ENCODE peak calls at places on chromosomes 12 and 14, in four cellular contexts. R is progenitor cell of endocrine pancreas, I is suprapubic skin, C is HFF-Myc. Z is an unnamed sample.

GRCh38 chr14:92461891-92462290 is 51.7 kb upstream of the RIN3 start:
- DNase-seq in R (no peak), I (no peak), C (no peak), Z (no peak)

GRCh38 chr14:64109821-64110554 is 184.2 kb downstream of the ESR2 start:
- DNase-seq in C (no peak), R (no peak), I (no peak), Z (no peak)

GRCh38 chr12:53695148-53696138 is 19.6 kb upstream of the ATP5MC2 start:
- DNase-seq in R (peak), C (no peak), I (no peak), Z (no peak)

GRCh38 chr14:21634840-21635239 is at the start of gene OR10G2:
- DNase-seq in R (no peak), I (no peak), C (no peak), Z (no peak)

GRCh38 chr12:88052686-88053085 is 23.5 kb upstream of the C12orf50 start:
- DNase-seq in C (no peak), I (no peak), R (no peak), Z (no peak)

GRCh38 chr14:86942939-86943338 is 1050.0 kb downstream of the GALC start:
- DNase-seq in C (no peak), R (no peak), I (no peak), Z (no peak)

GRCh38 chr12:2794261-2794735 is 472 bp upstream of the FKBP4 start:
- DNase-seq in I (no peak), R (peak), C (no peak), Z (no peak)

GRCh38 chr12:52045794-52046199 is 5.4 kb upstream of the NR4A1 start:
- DNase-seq in R (no peak), C (no peak), I (no peak), Z (no peak)

GRCh38 chr14:60215127-60215444 is 33.9 kb upstream of the PPM1A start:
- DNase-seq in R (no peak), I (no peak), C (no peak), Z (no peak)

GRCh38 chr14:75147423-75148071 is 20.7 kb upstream of the NEK9 start:
- DNase-seq in I (peak), R (peak), C (no peak), Z (peak)

GRCh38 chr12:67572492-67572891 is 76.1 kb upstream of the DYRK2 start:
- DNase-seq in C (no peak), R (no peak), I (no peak), Z (no peak)

GRCh38 chr12:130339946-130340345 is 2.3 kb downstream of the PIWIL1 start:
- DNase-seq in C (no peak), R (no peak), I (no peak), Z (no peak)

GRCh38 chr12:89108265-89108664 is 244.0 kb downstream of the DUSP6 start:
- DNase-seq in I (no peak), R (no peak), C (no peak), Z (no peak)

GRCh38 chr12:97941686-97942354 is 479.2 kb downstream of the RMST start:
- DNase-seq in I (no peak), C (no peak), R (no peak), Z (no peak)

GRCh38 chr14:99055019-99055418 is 217.0 kb downstream of the BCL11B start:
- DNase-seq in C (no peak), I (no peak), R (no peak), Z (no peak)

GRCh38 chr12:104576980-104577925 is 120.5 kb downstream of the CHST11 start:
- DNase-seq in R (no peak), I (no peak), C (no peak), Z (no peak)

GRCh38 chr12:97097734-97098133 is 190.7 kb downstream of the NEDD1 start:
- DNase-seq in C (no peak), R (no peak), I (no peak), Z (no peak)

GRCh38 chr14:31968107-31968810 is 108.8 kb upstream of the ARHGAP5 start:
- DNase-seq in C (no peak), R (no peak), I (no peak), Z (no peak)

GRCh38 chr12:122732170-122732569 is 1.5 kb upstream of the HCAR1 start:
- DNase-seq in R (no peak), C (no peak), I (no peak), Z (no peak)

GRCh38 chr12:124411291-124411878 is 116.5 kb downstream of the RFLNA start:
- DNase-seq in I (peak), C (no peak), R (no peak), Z (no peak)

GRCh38 chr12:110079477-110080400 is 31.4 kb upstream of the C12orf76 start:
- DNase-seq in I (no peak), R (no peak), C (no peak), Z (no peak)

GRCh38 chr12:125159687-125160086 is 94.5 kb downstream of the AACS start:
- DNase-seq in C (no peak), I (no peak), R (no peak), Z (no peak)

GRCh38 chr14:106556665-106557289 is 1030.4 kb downstream of the TMEM121 start:
- DNase-seq in I (no peak), C (no peak), R (no peak), Z (peak)

GRCh38 chr14:104112113-104112505 is 26.3 kb upstream of the KIF26A start:
- DNase-seq in I (peak), C (no peak), R (no peak), Z (no peak)

GRCh38 chr14:20631023-20631820 is 10.3 kb downstream of the OR6S1 start:
- DNase-seq in C (no peak), I (no peak), R (no peak), Z (no peak)

GRCh38 chr12:84913151-84913550 is 552 bp upstream of the SLC6A15 start:
- DNase-seq in C (no peak), I (no peak), R (no peak), Z (no peak)

GRCh38 chr14:105570482-105570881 is 44.1 kb downstream of the TMEM121 start:
- DNase-seq in I (no peak), C (no peak), R (no peak), Z (no peak)

GRCh38 chr14:80223696-80224465 is 12.6 kb upstream of the DIO2 start:
- DNase-seq in I (no peak), R (no peak), C (no peak), Z (no peak)

GRCh38 chr14:83255015-83255726 is 1721.5 kb upstream of the SEL1L start:
- DNase-seq in I (no peak), R (no peak), C (no peak), Z (no peak)

GRCh38 chr12:71945883-71946282 is 7.2 kb downstream of the TPH2 start:
- DNase-seq in C (no peak), R (no peak), I (no peak), Z (no peak)

GRCh38 chr14:102779574-102780315 is 2.5 kb downstream of the TRAF3 start:
- DNase-seq in R (no peak), C (no peak), I (no peak), Z (no peak)

GRCh38 chr14:48398675-48399282 is 723.4 kb upstream of the MDGA2 start:
- DNase-seq in C (peak), I (no peak), R (no peak), Z (no peak)

GRCh38 chr12:50186667-50187066 is 19.5 kb upstream of the CERS5 start:
- DNase-seq in C (no peak), I (no peak), R (no peak), Z (no peak)

GRCh38 chr12:126588586-126589249 is 1523.5 kb downstream of the AACS start:
- DNase-seq in C (no peak), I (no peak), R (no peak), Z (no peak)

GRCh38 chr12:105214670-105215375 is 21.2 kb downstream of the APPL2 start:
- DNase-seq in I (no peak), R (no peak), C (no peak), Z (no peak)

GRCh38 chr12:16100206-16100605 is 177.3 kb downstream of the SLC15A5 start:
- DNase-seq in C (no peak), R (no peak), I (no peak), Z (no peak)

DNA sequence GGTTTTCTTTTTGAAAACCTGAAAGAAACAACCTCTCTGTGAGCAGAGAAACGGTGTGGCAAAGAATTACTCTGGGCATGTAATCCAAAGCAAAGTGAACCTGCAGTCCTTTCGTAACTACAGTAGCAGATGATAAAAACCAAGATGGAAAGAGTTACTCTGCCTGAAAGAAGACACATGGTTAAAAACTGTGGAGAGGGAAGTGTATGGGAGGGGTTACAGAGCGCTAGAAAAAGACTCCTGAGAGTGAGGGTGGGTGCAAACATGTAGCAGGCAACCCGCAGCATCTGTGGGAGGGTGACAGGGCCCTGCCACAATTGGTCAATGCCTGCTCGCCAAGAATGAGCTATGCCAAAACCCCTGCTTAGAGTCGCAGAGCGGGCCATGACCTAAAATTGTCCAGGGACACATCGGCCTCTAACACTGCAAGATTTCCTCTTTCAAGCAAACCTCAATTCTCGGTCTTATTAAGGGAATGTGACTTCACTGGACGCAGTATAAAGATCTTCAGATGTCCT is 753 bp downstream of the PRKAG1 start:
- DNase-seq in C (no peak), R (no peak), I (peak), Z (no peak)
- TF ChIP-seq CTCF in C (no peak), R (no peak), I (no peak), Z (no peak)

GRCh38 chr12:108063192-108063591 is 65.9 kb upstream of the WSCD2 start:
- DNase-seq in R (no peak), C (no peak), I (no peak), Z (no peak)
- TF ChIP-seq CTCF in R (peak), C (peak), I (no peak), Z (no peak)

GRCh38 chr14:26730929-26731618 is 133.2 kb upstream of the NOVA1 start:
- DNase-seq in C (no peak), I (no peak), R (peak), Z (no peak)
- TF ChIP-seq CTCF in C (peak), I (no peak), R (peak), Z (no peak)

DNA sequence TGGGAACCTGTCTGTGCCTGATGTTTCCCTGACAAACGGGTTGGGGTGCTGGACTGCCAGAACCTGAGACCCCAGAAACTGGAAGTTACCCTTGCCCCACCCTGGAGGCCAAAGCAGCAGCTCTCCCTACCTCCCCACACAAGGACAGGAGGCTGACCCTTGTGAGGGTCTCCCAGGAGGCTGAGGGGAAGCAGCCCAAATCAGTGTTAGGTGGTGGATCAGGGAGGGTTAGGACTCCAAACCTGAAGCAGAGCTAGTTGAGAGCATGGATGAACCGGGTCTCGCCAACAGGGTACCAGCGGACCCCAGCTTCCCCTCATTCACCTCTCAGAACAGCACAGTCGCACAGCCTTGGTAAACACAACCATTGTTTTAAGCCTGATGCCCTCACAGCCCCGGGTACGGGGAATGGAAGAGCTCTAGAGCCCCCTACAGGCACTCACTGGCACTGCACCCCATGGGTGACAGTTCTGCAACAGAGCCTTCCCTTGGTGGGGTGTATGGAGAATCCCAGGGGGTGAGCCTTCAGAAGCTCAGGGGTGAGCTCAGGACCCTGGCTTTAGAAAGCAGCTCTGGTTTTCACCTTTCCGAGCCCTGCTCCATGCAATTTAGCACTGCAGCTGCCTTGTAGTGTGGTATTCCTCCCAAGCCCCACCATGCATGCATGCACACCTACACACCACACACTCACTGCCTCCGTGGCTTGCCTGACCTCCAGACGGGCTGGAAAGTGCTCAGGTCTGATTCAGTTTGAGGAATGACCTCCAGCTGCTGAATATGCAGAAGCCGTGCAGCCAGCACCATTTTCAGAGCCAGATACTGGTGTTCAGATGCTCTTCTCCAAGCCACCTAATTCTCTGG is 11.2 kb downstream of the ESRRB start:
- DNase-seq in R (peak), I (peak), C (peak), Z (no peak)
- TF ChIP-seq CTCF in R (peak), I (peak), C (peak), Z (peak)

GRCh38 chr12:27504506-27504905 is 19.5 kb upstream of the PPFIBP1 start:
- DNase-seq in C (no peak), I (no peak), R (no peak), Z (no peak)
- TF ChIP-seq CTCF in C (no peak), I (no peak), R (no peak), Z (no peak)

DNA sequence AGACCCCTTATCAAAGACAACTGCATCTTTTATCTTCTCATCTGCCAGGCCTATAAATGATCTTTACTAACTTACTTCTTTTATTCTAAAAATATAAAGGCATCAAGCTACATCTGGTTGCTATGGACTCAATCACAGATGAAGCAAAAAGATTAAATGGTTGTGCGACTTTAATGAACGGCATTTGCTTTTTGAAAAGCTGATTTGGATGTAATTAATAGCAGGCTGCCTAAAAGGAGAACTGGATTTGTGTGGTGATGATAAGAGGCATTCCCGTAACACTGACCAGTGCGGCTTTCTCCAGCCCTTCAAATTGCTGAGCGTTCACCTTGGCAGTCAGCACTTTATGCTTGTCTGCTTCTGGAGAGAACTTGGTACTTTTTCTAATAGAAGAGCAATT is 103.8 kb downstream of the ARMH4 start:
- DNase-seq in I (no peak), R (no peak), C (no peak), Z (no peak)
- TF ChIP-seq CTCF in I (no peak), R (no peak), C (no peak), Z (no peak)